ENCODE peak calls at places on chromosome 6, in nine cellular contexts. One of them, this sample, is unnamed.

GRCh38 chr6:26045046-26045938 is 41.9 kb upstream of the HFE start:
- DNase-seq in cardiac fibroblast: peak
- DNase-seq in Calu3: peak
- DNase-seq in CD8-positive, alpha-beta memory T cell: peak
- DNase-seq in PC-3: peak
- DNase-seq in fibroblast of the aortic adventitia: peak
- DNase-seq in NCI-H1105: peak
- DNase-seq in D341Med: no peak
- DNase-seq in dorsolateral prefrontal cortex: peak
- DNase-seq in this sample: peak

GRCh38 chr6:142716097-142716496 is 228.9 kb downstream of the HIVEP2 start:
- DNase-seq in cardiac fibroblast: no peak
- DNase-seq in Calu3: no peak
- DNase-seq in CD8-positive, alpha-beta memory T cell: no peak
- DNase-seq in PC-3: no peak
- DNase-seq in fibroblast of the aortic adventitia: no peak
- DNase-seq in NCI-H1105: no peak
- DNase-seq in D341Med: no peak
- DNase-seq in dorsolateral prefrontal cortex: no peak
- DNase-seq in this sample: no peak

GRCh38 chr6:105363100-105363754 is 39.7 kb downstream of the PREP start:
- DNase-seq in cardiac fibroblast: peak
- DNase-seq in Calu3: no peak
- DNase-seq in CD8-positive, alpha-beta memory T cell: no peak
- DNase-seq in PC-3: peak
- DNase-seq in fibroblast of the aortic adventitia: peak
- DNase-seq in NCI-H1105: peak
- DNase-seq in D341Med: peak
- DNase-seq in dorsolateral prefrontal cortex: no peak
- DNase-seq in this sample: peak

GRCh38 chr6:36124881-36125280 is 5.4 kb upstream of the MAPK13 start:
- DNase-seq in cardiac fibroblast: no peak
- DNase-seq in Calu3: no peak
- DNase-seq in CD8-positive, alpha-beta memory T cell: no peak
- DNase-seq in PC-3: no peak
- DNase-seq in fibroblast of the aortic adventitia: no peak
- DNase-seq in NCI-H1105: no peak
- DNase-seq in D341Med: no peak
- DNase-seq in dorsolateral prefrontal cortex: no peak
- DNase-seq in this sample: no peak

GRCh38 chr6:42745083-42745637 is 743 bp downstream of the TBCC start:
- DNase-seq in cardiac fibroblast: peak
- DNase-seq in Calu3: peak
- DNase-seq in CD8-positive, alpha-beta memory T cell: no peak
- DNase-seq in PC-3: no peak
- DNase-seq in fibroblast of the aortic adventitia: peak
- DNase-seq in NCI-H1105: no peak
- DNase-seq in D341Med: no peak
- DNase-seq in dorsolateral prefrontal cortex: peak
- DNase-seq in this sample: no peak

GRCh38 chr6:88655586-88655985 is 307.8 kb downstream of the RNGTT start:
- DNase-seq in cardiac fibroblast: no peak
- DNase-seq in Calu3: no peak
- DNase-seq in CD8-positive, alpha-beta memory T cell: no peak
- DNase-seq in PC-3: no peak
- DNase-seq in fibroblast of the aortic adventitia: no peak
- DNase-seq in NCI-H1105: no peak
- DNase-seq in D341Med: no peak
- DNase-seq in dorsolateral prefrontal cortex: no peak
- DNase-seq in this sample: no peak

GRCh38 chr6:164108869-164109769 is 694.6 kb downstream of the QKI start:
- DNase-seq in cardiac fibroblast: peak
- DNase-seq in Calu3: no peak
- DNase-seq in CD8-positive, alpha-beta memory T cell: no peak
- DNase-seq in PC-3: peak
- DNase-seq in fibroblast of the aortic adventitia: no peak
- DNase-seq in NCI-H1105: no peak
- DNase-seq in D341Med: no peak
- DNase-seq in dorsolateral prefrontal cortex: no peak
- DNase-seq in this sample: no peak

GRCh38 chr6:7727951-7728854 is 2.3 kb downstream of the BMP6 start:
- DNase-seq in cardiac fibroblast: peak
- DNase-seq in Calu3: peak
- DNase-seq in CD8-positive, alpha-beta memory T cell: no peak
- DNase-seq in PC-3: peak
- DNase-seq in fibroblast of the aortic adventitia: peak
- DNase-seq in NCI-H1105: peak
- DNase-seq in D341Med: peak
- DNase-seq in dorsolateral prefrontal cortex: peak
- DNase-seq in this sample: no peak

GRCh38 chr6:17278289-17279061 is 2.7 kb upstream of the RBM24 start:
- DNase-seq in cardiac fibroblast: peak
- DNase-seq in Calu3: no peak
- DNase-seq in CD8-positive, alpha-beta memory T cell: no peak
- DNase-seq in PC-3: peak
- DNase-seq in fibroblast of the aortic adventitia: peak
- DNase-seq in NCI-H1105: no peak
- DNase-seq in D341Med: no peak
- DNase-seq in dorsolateral prefrontal cortex: no peak
- DNase-seq in this sample: no peak

GRCh38 chr6:20182926-20183521 is 29.2 kb downstream of the MBOAT1 start:
- DNase-seq in cardiac fibroblast: no peak
- DNase-seq in Calu3: peak
- DNase-seq in CD8-positive, alpha-beta memory T cell: no peak
- DNase-seq in PC-3: peak
- DNase-seq in fibroblast of the aortic adventitia: no peak
- DNase-seq in NCI-H1105: peak
- DNase-seq in D341Med: no peak
- DNase-seq in dorsolateral prefrontal cortex: no peak
- DNase-seq in this sample: no peak

GRCh38 chr6:48067148-48067709 is 43.8 kb downstream of the PTCHD4 start:
- DNase-seq in cardiac fibroblast: no peak
- DNase-seq in Calu3: no peak
- DNase-seq in CD8-positive, alpha-beta memory T cell: no peak
- DNase-seq in PC-3: no peak
- DNase-seq in fibroblast of the aortic adventitia: no peak
- DNase-seq in NCI-H1105: no peak
- DNase-seq in D341Med: no peak
- DNase-seq in dorsolateral prefrontal cortex: no peak
- DNase-seq in this sample: no peak

GRCh38 chr6:107690864-107691661 is 133.1 kb downstream of the SCML4 start:
- DNase-seq in cardiac fibroblast: peak
- DNase-seq in Calu3: no peak
- DNase-seq in CD8-positive, alpha-beta memory T cell: no peak
- DNase-seq in PC-3: no peak
- DNase-seq in fibroblast of the aortic adventitia: peak
- DNase-seq in NCI-H1105: no peak
- DNase-seq in D341Med: no peak
- DNase-seq in dorsolateral prefrontal cortex: no peak
- DNase-seq in this sample: no peak

GRCh38 chr6:38794682-38795081 is 79.6 kb downstream of the DNAH8 start:
- DNase-seq in cardiac fibroblast: no peak
- DNase-seq in Calu3: no peak
- DNase-seq in CD8-positive, alpha-beta memory T cell: no peak
- DNase-seq in PC-3: peak
- DNase-seq in fibroblast of the aortic adventitia: no peak
- DNase-seq in NCI-H1105: no peak
- DNase-seq in D341Med: no peak
- DNase-seq in dorsolateral prefrontal cortex: no peak
- DNase-seq in this sample: no peak

GRCh38 chr6:41801380-41801779 is 13.9 kb downstream of the TOMM6 start:
- DNase-seq in cardiac fibroblast: peak
- DNase-seq in Calu3: peak
- DNase-seq in CD8-positive, alpha-beta memory T cell: no peak
- DNase-seq in PC-3: peak
- DNase-seq in fibroblast of the aortic adventitia: peak
- DNase-seq in NCI-H1105: no peak
- DNase-seq in D341Med: no peak
- DNase-seq in dorsolateral prefrontal cortex: no peak
- DNase-seq in this sample: no peak

GRCh38 chr6:127102299-127102698 is 16.2 kb upstream of the RSPO3 start:
- DNase-seq in cardiac fibroblast: peak
- DNase-seq in Calu3: no peak
- DNase-seq in CD8-positive, alpha-beta memory T cell: no peak
- DNase-seq in PC-3: peak
- DNase-seq in fibroblast of the aortic adventitia: peak
- DNase-seq in NCI-H1105: no peak
- DNase-seq in D341Med: no peak
- DNase-seq in dorsolateral prefrontal cortex: no peak
- DNase-seq in this sample: no peak

GRCh38 chr6:139655783-139656705 is 281.6 kb upstream of the CITED2 start:
- DNase-seq in cardiac fibroblast: no peak
- DNase-seq in Calu3: peak
- DNase-seq in CD8-positive, alpha-beta memory T cell: no peak
- DNase-seq in PC-3: peak
- DNase-seq in fibroblast of the aortic adventitia: no peak
- DNase-seq in NCI-H1105: no peak
- DNase-seq in D341Med: no peak
- DNase-seq in dorsolateral prefrontal cortex: no peak
- DNase-seq in this sample: no peak

GRCh38 chr6:44315506-44315905 is 2.4 kb upstream of the AARS2 start:
- DNase-seq in cardiac fibroblast: no peak
- DNase-seq in Calu3: no peak
- DNase-seq in CD8-positive, alpha-beta memory T cell: no peak
- DNase-seq in PC-3: no peak
- DNase-seq in fibroblast of the aortic adventitia: no peak
- DNase-seq in NCI-H1105: no peak
- DNase-seq in D341Med: no peak
- DNase-seq in dorsolateral prefrontal cortex: no peak
- DNase-seq in this sample: no peak

GRCh38 chr6:159473435-159473834 is 219.6 kb downstream of the SOD2 start:
- DNase-seq in cardiac fibroblast: no peak
- DNase-seq in Calu3: no peak
- DNase-seq in CD8-positive, alpha-beta memory T cell: no peak
- DNase-seq in PC-3: no peak
- DNase-seq in fibroblast of the aortic adventitia: no peak
- DNase-seq in NCI-H1105: no peak
- DNase-seq in D341Med: no peak
- DNase-seq in dorsolateral prefrontal cortex: no peak
- DNase-seq in this sample: no peak

GRCh38 chr6:119312875-119313338 is 36.7 kb downstream of the MAN1A1 start:
- DNase-seq in cardiac fibroblast: no peak
- DNase-seq in Calu3: no peak
- DNase-seq in CD8-positive, alpha-beta memory T cell: peak
- DNase-seq in PC-3: no peak
- DNase-seq in fibroblast of the aortic adventitia: no peak
- DNase-seq in NCI-H1105: no peak
- DNase-seq in D341Med: no peak
- DNase-seq in dorsolateral prefrontal cortex: no peak
- DNase-seq in this sample: no peak

GRCh38 chr6:25202505-25202904 is 76.7 kb upstream of the CARMIL1 start:
- DNase-seq in cardiac fibroblast: peak
- DNase-seq in Calu3: no peak
- DNase-seq in CD8-positive, alpha-beta memory T cell: no peak
- DNase-seq in PC-3: peak
- DNase-seq in fibroblast of the aortic adventitia: peak
- DNase-seq in NCI-H1105: no peak
- DNase-seq in D341Med: no peak
- DNase-seq in dorsolateral prefrontal cortex: no peak
- DNase-seq in this sample: no peak

GRCh38 chr6:89087881-89088280 is 7.3 kb downstream of the PNRC1 start:
- DNase-seq in cardiac fibroblast: peak
- DNase-seq in Calu3: no peak
- DNase-seq in CD8-positive, alpha-beta memory T cell: no peak
- DNase-seq in PC-3: no peak
- DNase-seq in fibroblast of the aortic adventitia: peak
- DNase-seq in NCI-H1105: no peak
- DNase-seq in D341Med: no peak
- DNase-seq in dorsolateral prefrontal cortex: no peak
- DNase-seq in this sample: no peak

This sample was measured in C1 segment of cervical spinal cord.